ENCODE peak calls at places on chromosomes 6 and 20, in ten cellular contexts. One of them, this sample, is unnamed.

GRCh38 chr20:6122111-6122872 is 538 bp downstream of the FERMT1 start:
- DNase-seq in heart right ventricle: no peak
- DNase-seq in GM23338: peak
- DNase-seq in CD8-positive, alpha-beta T cell: no peak
- DNase-seq in HFFc6: peak
- DNase-seq in endothelial cell of umbilical vein: peak
- DNase-seq in IMR-90: peak
- DNase-seq in activated CD8-positive, alpha-beta T cell treated with anti-CD3 and anti-CD28 coated beads for 36 hours: no peak
- DNase-seq in epithelial cell of proximal tubule: no peak
- DNase-seq in lung: no peak
- DNase-seq in this sample: no peak

GRCh38 chr20:22576733-22577514 is 7.4 kb downstream of the FOXA2 start:
- DNase-seq in lung: no peak
- DNase-seq in IMR-90: no peak
- DNase-seq in endothelial cell of umbilical vein: no peak
- DNase-seq in heart right ventricle: no peak
- DNase-seq in activated CD8-positive, alpha-beta T cell treated with anti-CD3 and anti-CD28 coated beads for 36 hours: no peak
- DNase-seq in CD8-positive, alpha-beta T cell: no peak
- DNase-seq in GM23338: no peak
- DNase-seq in HFFc6: no peak
- DNase-seq in epithelial cell of proximal tubule: no peak
- DNase-seq in this sample: no peak

GRCh38 chr6:109406196-109406595 is 23.9 kb upstream of the CD164 start:
- DNase-seq in heart right ventricle: no peak
- DNase-seq in activated CD8-positive, alpha-beta T cell treated with anti-CD3 and anti-CD28 coated beads for 36 hours: no peak
- DNase-seq in GM23338: no peak
- DNase-seq in epithelial cell of proximal tubule: no peak
- DNase-seq in HFFc6: peak
- DNase-seq in endothelial cell of umbilical vein: no peak
- DNase-seq in lung: no peak
- DNase-seq in IMR-90: peak
- DNase-seq in CD8-positive, alpha-beta T cell: no peak
- DNase-seq in this sample: no peak

GRCh38 chr6:143068001-143068400 is 7.3 kb downstream of the AIG1 start:
- DNase-seq in epithelial cell of proximal tubule: no peak
- DNase-seq in lung: no peak
- DNase-seq in endothelial cell of umbilical vein: no peak
- DNase-seq in HFFc6: no peak
- DNase-seq in IMR-90: no peak
- DNase-seq in CD8-positive, alpha-beta T cell: no peak
- DNase-seq in heart right ventricle: no peak
- DNase-seq in GM23338: no peak
- DNase-seq in activated CD8-positive, alpha-beta T cell treated with anti-CD3 and anti-CD28 coated beads for 36 hours: no peak
- DNase-seq in this sample: no peak

GRCh38 chr6:12291785-12292604 is 1.8 kb downstream of the EDN1 start:
- DNase-seq in activated CD8-positive, alpha-beta T cell treated with anti-CD3 and anti-CD28 coated beads for 36 hours: no peak
- DNase-seq in heart right ventricle: no peak
- DNase-seq in lung: no peak
- DNase-seq in GM23338: peak
- DNase-seq in HFFc6: no peak
- DNase-seq in epithelial cell of proximal tubule: peak
- DNase-seq in IMR-90: peak
- DNase-seq in endothelial cell of umbilical vein: no peak
- DNase-seq in CD8-positive, alpha-beta T cell: no peak
- DNase-seq in this sample: no peak

GRCh38 chr20:24691901-24692351 is 222.5 kb downstream of the SYNDIG1 start:
- DNase-seq in IMR-90: no peak
- DNase-seq in lung: no peak
- DNase-seq in epithelial cell of proximal tubule: no peak
- DNase-seq in GM23338: no peak
- DNase-seq in CD8-positive, alpha-beta T cell: no peak
- DNase-seq in HFFc6: no peak
- DNase-seq in activated CD8-positive, alpha-beta T cell treated with anti-CD3 and anti-CD28 coated beads for 36 hours: no peak
- DNase-seq in endothelial cell of umbilical vein: no peak
- DNase-seq in heart right ventricle: no peak
- DNase-seq in this sample: no peak

GRCh38 chr20:1184260-1184637 is 532 bp downstream of the TMEM74B start:
- DNase-seq in epithelial cell of proximal tubule: no peak
- DNase-seq in lung: no peak
- DNase-seq in endothelial cell of umbilical vein: no peak
- DNase-seq in HFFc6: no peak
- DNase-seq in activated CD8-positive, alpha-beta T cell treated with anti-CD3 and anti-CD28 coated beads for 36 hours: no peak
- DNase-seq in IMR-90: no peak
- DNase-seq in CD8-positive, alpha-beta T cell: no peak
- DNase-seq in GM23338: no peak
- DNase-seq in heart right ventricle: no peak
- DNase-seq in this sample: no peak

GRCh38 chr20:13008761-13009681 is at the start of gene SPTLC3:
- DNase-seq in HFFc6: no peak
- DNase-seq in heart right ventricle: peak
- DNase-seq in activated CD8-positive, alpha-beta T cell treated with anti-CD3 and anti-CD28 coated beads for 36 hours: peak
- DNase-seq in endothelial cell of umbilical vein: peak
- DNase-seq in lung: peak
- DNase-seq in IMR-90: peak
- DNase-seq in CD8-positive, alpha-beta T cell: no peak
- DNase-seq in epithelial cell of proximal tubule: peak
- DNase-seq in GM23338: peak
- DNase-seq in this sample: no peak

GRCh38 chr6:44477293-44477894 is 89.9 kb downstream of the CDC5L start:
- DNase-seq in GM23338: no peak
- DNase-seq in lung: no peak
- DNase-seq in endothelial cell of umbilical vein: no peak
- DNase-seq in heart right ventricle: no peak
- DNase-seq in activated CD8-positive, alpha-beta T cell treated with anti-CD3 and anti-CD28 coated beads for 36 hours: no peak
- DNase-seq in CD8-positive, alpha-beta T cell: no peak
- DNase-seq in IMR-90: no peak
- DNase-seq in HFFc6: no peak
- DNase-seq in epithelial cell of proximal tubule: no peak
- DNase-seq in this sample: no peak

GRCh38 chr20:32528291-32528891 is 56.7 kb downstream of the NOL4L start:
- DNase-seq in lung: no peak
- DNase-seq in heart right ventricle: peak
- DNase-seq in endothelial cell of umbilical vein: no peak
- DNase-seq in CD8-positive, alpha-beta T cell: no peak
- DNase-seq in activated CD8-positive, alpha-beta T cell treated with anti-CD3 and anti-CD28 coated beads for 36 hours: peak
- DNase-seq in GM23338: no peak
- DNase-seq in epithelial cell of proximal tubule: no peak
- DNase-seq in IMR-90: no peak
- DNase-seq in HFFc6: no peak
- DNase-seq in this sample: no peak

GRCh38 chr20:43731469-43731868 is 4.7 kb upstream of the GTSF1L start:
- DNase-seq in epithelial cell of proximal tubule: no peak
- DNase-seq in endothelial cell of umbilical vein: no peak
- DNase-seq in activated CD8-positive, alpha-beta T cell treated with anti-CD3 and anti-CD28 coated beads for 36 hours: no peak
- DNase-seq in heart right ventricle: no peak
- DNase-seq in GM23338: no peak
- DNase-seq in HFFc6: peak
- DNase-seq in lung: no peak
- DNase-seq in CD8-positive, alpha-beta T cell: no peak
- DNase-seq in IMR-90: peak
- DNase-seq in this sample: no peak

GRCh38 chr20:19231359-19232035 is 19.1 kb downstream of the SLC24A3 start:
- DNase-seq in HFFc6: no peak
- DNase-seq in activated CD8-positive, alpha-beta T cell treated with anti-CD3 and anti-CD28 coated beads for 36 hours: no peak
- DNase-seq in heart right ventricle: no peak
- DNase-seq in epithelial cell of proximal tubule: no peak
- DNase-seq in endothelial cell of umbilical vein: no peak
- DNase-seq in GM23338: no peak
- DNase-seq in CD8-positive, alpha-beta T cell: no peak
- DNase-seq in lung: no peak
- DNase-seq in IMR-90: no peak
- DNase-seq in this sample: no peak

GRCh38 chr20:17725094-17725835 is 25.5 kb downstream of the BANF2 start:
- DNase-seq in heart right ventricle: no peak
- DNase-seq in GM23338: no peak
- DNase-seq in activated CD8-positive, alpha-beta T cell treated with anti-CD3 and anti-CD28 coated beads for 36 hours: no peak
- DNase-seq in endothelial cell of umbilical vein: no peak
- DNase-seq in epithelial cell of proximal tubule: no peak
- DNase-seq in HFFc6: no peak
- DNase-seq in lung: peak
- DNase-seq in IMR-90: no peak
- DNase-seq in CD8-positive, alpha-beta T cell: no peak
- DNase-seq in this sample: no peak

GRCh38 chr20:34579191-34579661 is 20.7 kb downstream of the MAP1LC3A start:
- DNase-seq in IMR-90: peak
- DNase-seq in heart right ventricle: peak
- DNase-seq in GM23338: no peak
- DNase-seq in HFFc6: peak
- DNase-seq in epithelial cell of proximal tubule: peak
- DNase-seq in activated CD8-positive, alpha-beta T cell treated with anti-CD3 and anti-CD28 coated beads for 36 hours: no peak
- DNase-seq in lung: no peak
- DNase-seq in endothelial cell of umbilical vein: peak
- DNase-seq in CD8-positive, alpha-beta T cell: no peak
- DNase-seq in this sample: no peak
- TF ChIP-seq CTCF in IMR-90: peak
- TF ChIP-seq CTCF in heart right ventricle: peak
- TF ChIP-seq CTCF in GM23338: no peak
- TF ChIP-seq CTCF in HFFc6: peak
- TF ChIP-seq CTCF in epithelial cell of proximal tubule: peak
- TF ChIP-seq CTCF in activated CD8-positive, alpha-beta T cell treated with anti-CD3 and anti-CD28 coated beads for 36 hours: no peak
- TF ChIP-seq CTCF in lung: no peak
- TF ChIP-seq CTCF in endothelial cell of umbilical vein: peak
- TF ChIP-seq CTCF in CD8-positive, alpha-beta T cell: no peak
- TF ChIP-seq CTCF in this sample: peak

GRCh38 chr6:125781307-125781868 is 9.4 kb upstream of the NCOA7 start:
- DNase-seq in endothelial cell of umbilical vein: no peak
- DNase-seq in epithelial cell of proximal tubule: no peak
- DNase-seq in activated CD8-positive, alpha-beta T cell treated with anti-CD3 and anti-CD28 coated beads for 36 hours: peak
- DNase-seq in lung: no peak
- DNase-seq in heart right ventricle: no peak
- DNase-seq in CD8-positive, alpha-beta T cell: no peak
- DNase-seq in GM23338: peak
- DNase-seq in IMR-90: peak
- DNase-seq in HFFc6: peak
- DNase-seq in this sample: no peak

GRCh38 chr6:125780540-125781306 is 10.0 kb upstream of the NCOA7 start:
- DNase-seq in heart right ventricle: peak
- DNase-seq in endothelial cell of umbilical vein: peak
- DNase-seq in lung: peak
- DNase-seq in IMR-90: peak
- DNase-seq in GM23338: peak
- DNase-seq in HFFc6: peak
- DNase-seq in epithelial cell of proximal tubule: peak
- DNase-seq in activated CD8-positive, alpha-beta T cell treated with anti-CD3 and anti-CD28 coated beads for 36 hours: peak
- DNase-seq in CD8-positive, alpha-beta T cell: peak
- DNase-seq in this sample: peak

GRCh38 chr6:125784365-125784764 is 6.4 kb upstream of the NCOA7 start:
- DNase-seq in activated CD8-positive, alpha-beta T cell treated with anti-CD3 and anti-CD28 coated beads for 36 hours: no peak
- DNase-seq in heart right ventricle: no peak
- DNase-seq in HFFc6: peak
- DNase-seq in epithelial cell of proximal tubule: no peak
- DNase-seq in CD8-positive, alpha-beta T cell: no peak
- DNase-seq in IMR-90: peak
- DNase-seq in lung: no peak
- DNase-seq in endothelial cell of umbilical vein: no peak
- DNase-seq in GM23338: no peak
- DNase-seq in this sample: no peak

DNA sequence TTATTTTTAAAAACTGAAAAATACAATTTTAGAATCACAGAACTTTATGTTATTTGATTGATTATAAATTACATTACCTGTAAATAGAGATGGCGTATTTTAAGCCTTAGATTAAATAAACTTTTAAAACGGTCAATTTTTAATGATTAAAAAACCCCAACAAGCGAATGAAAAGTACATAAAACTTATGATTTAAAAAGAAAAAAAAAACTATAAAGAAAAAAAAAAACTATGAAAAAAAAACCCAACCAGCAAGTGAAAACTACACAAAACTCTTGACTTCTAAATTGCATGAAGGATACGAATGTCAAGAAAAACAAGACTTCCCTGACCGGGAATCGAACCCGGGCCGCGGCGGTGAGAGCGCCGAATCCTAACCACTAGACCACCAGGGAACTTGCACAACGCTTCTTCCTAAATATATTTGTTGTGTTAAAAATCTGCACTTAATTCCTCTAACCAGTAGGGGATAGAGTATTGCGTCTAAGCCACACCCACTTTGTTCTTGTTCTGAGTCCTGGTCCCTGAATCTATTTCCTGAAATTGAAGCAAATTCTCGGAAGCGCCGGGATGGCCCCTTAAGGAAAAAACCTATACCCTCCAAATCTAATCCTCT is 10.7 kb upstream of the NCOA7 start:
- DNase-seq in heart right ventricle: peak
- DNase-seq in lung: peak
- DNase-seq in activated CD8-positive, alpha-beta T cell treated with anti-CD3 and anti-CD28 coated beads for 36 hours: peak
- DNase-seq in HFFc6: peak
- DNase-seq in endothelial cell of umbilical vein: peak
- DNase-seq in CD8-positive, alpha-beta T cell: peak
- DNase-seq in epithelial cell of proximal tubule: peak
- DNase-seq in GM23338: peak
- DNase-seq in IMR-90: peak
- DNase-seq in this sample: peak
- TF ChIP-seq CTCF in heart right ventricle: peak
- TF ChIP-seq CTCF in lung: no peak
- TF ChIP-seq CTCF in activated CD8-positive, alpha-beta T cell treated with anti-CD3 and anti-CD28 coated beads for 36 hours: no peak
- TF ChIP-seq CTCF in HFFc6: peak
- TF ChIP-seq CTCF in endothelial cell of umbilical vein: no peak
- TF ChIP-seq CTCF in CD8-positive, alpha-beta T cell: peak
- TF ChIP-seq CTCF in epithelial cell of proximal tubule: peak
- TF ChIP-seq CTCF in GM23338: no peak
- TF ChIP-seq CTCF in IMR-90: peak
- TF ChIP-seq CTCF in this sample: peak

DNA sequence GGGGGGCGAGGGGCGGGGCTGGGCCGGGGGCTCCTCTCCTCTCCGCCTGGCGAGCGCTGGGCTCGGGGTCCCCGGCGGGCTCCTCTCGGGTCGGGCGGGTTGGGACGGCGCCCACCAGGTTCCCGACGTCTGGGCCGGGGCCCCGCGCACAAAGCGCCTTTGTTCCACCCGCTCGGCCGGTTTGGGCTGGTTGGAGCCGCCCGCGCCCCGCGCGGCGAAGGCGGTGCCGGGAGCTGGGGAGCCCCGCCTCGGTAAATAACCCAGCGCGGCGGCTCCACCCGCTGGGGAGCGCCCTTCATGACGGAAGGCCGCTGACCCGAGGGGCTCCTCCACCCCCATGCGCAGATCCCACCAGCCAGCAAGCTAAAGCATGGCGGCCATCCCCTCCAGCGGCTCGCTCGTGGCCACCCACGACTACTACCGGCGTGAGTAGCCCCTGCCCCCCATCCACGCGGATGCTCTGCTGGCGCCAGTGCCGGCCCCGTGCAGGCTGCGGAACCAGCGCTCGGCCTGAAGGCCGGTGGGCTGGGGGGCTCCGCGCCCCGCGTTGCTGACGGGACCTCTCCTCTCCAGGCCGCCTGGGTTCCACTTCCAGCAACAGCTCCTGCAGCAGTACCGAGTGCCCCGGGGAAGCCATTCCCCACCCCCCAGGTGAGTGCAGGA is 505 bp downstream of the PPDPF start:
- DNase-seq in epithelial cell of proximal tubule: no peak
- DNase-seq in lung: peak
- DNase-seq in heart right ventricle: peak
- DNase-seq in endothelial cell of umbilical vein: peak
- DNase-seq in IMR-90: peak
- DNase-seq in activated CD8-positive, alpha-beta T cell treated with anti-CD3 and anti-CD28 coated beads for 36 hours: peak
- DNase-seq in GM23338: peak
- DNase-seq in CD8-positive, alpha-beta T cell: peak
- DNase-seq in HFFc6: peak
- DNase-seq in this sample: peak
- TF ChIP-seq CTCF in epithelial cell of proximal tubule: no peak
- TF ChIP-seq CTCF in lung: no peak
- TF ChIP-seq CTCF in heart right ventricle: peak
- TF ChIP-seq CTCF in endothelial cell of umbilical vein: no peak
- TF ChIP-seq CTCF in IMR-90: no peak
- TF ChIP-seq CTCF in activated CD8-positive, alpha-beta T cell treated with anti-CD3 and anti-CD28 coated beads for 36 hours: no peak
- TF ChIP-seq CTCF in GM23338: peak
- TF ChIP-seq CTCF in CD8-positive, alpha-beta T cell: no peak
- TF ChIP-seq CTCF in HFFc6: peak
- TF ChIP-seq CTCF in this sample: peak

GRCh38 chr6:100504786-100505737 is 40.3 kb upstream of the SIM1 start:
- DNase-seq in heart right ventricle: no peak
- DNase-seq in lung: no peak
- DNase-seq in IMR-90: peak
- DNase-seq in endothelial cell of umbilical vein: peak
- DNase-seq in HFFc6: peak
- DNase-seq in GM23338: peak
- DNase-seq in epithelial cell of proximal tubule: peak
- DNase-seq in CD8-positive, alpha-beta T cell: no peak
- DNase-seq in activated CD8-positive, alpha-beta T cell treated with anti-CD3 and anti-CD28 coated beads for 36 hours: no peak
- DNase-seq in this sample: no peak
- TF ChIP-seq CTCF in heart right ventricle: no peak
- TF ChIP-seq CTCF in lung: no peak
- TF ChIP-seq CTCF in IMR-90: no peak
- TF ChIP-seq CTCF in endothelial cell of umbilical vein: no peak
- TF ChIP-seq CTCF in HFFc6: peak
- TF ChIP-seq CTCF in GM23338: peak
- TF ChIP-seq CTCF in epithelial cell of proximal tubule: peak
- TF ChIP-seq CTCF in CD8-positive, alpha-beta T cell: no peak
- TF ChIP-seq CTCF in activated CD8-positive, alpha-beta T cell treated with anti-CD3 and anti-CD28 coated beads for 36 hours: no peak
- TF ChIP-seq CTCF in this sample: no peak

This sample was measured in neural crest cell.